ENCODE peak calls at places on chromosomes 11 and 22, in eight cellular contexts. Q, X, M, S, T, G, K and F are unnamed samples.
A peak's percentile ranks its signal among the peaks of the same experiment; 100 is the strongest.

GRCh38 chr11:72828081-72828567 is 13.9 kb downstream of the ATG16L2 start:
- DNase-seq in G (no peak), Q (peak; percentile 30), T (no peak), M (no peak), S (no peak), X (no peak), K (no peak), F (no peak)

GRCh38 chr22:45584621-45585436 is 82.1 kb downstream of the FBLN1 start:
- DNase-seq in X (no peak), Q (no peak), M (no peak), G (no peak), T (no peak), K (no peak), S (no peak), F (no peak)

GRCh38 chr22:29457730-29458129 is 19.3 kb downstream of the RFPL1 start:
- DNase-seq in T (peak; percentile 30), G (no peak), X (peak; percentile 25), M (peak; percentile 47), Q (no peak), S (no peak), K (peak; percentile 21), F (no peak)

GRCh38 chr11:3160252-3161031 is 4.7 kb downstream of the OSBPL5 start:
- DNase-seq in X (peak; percentile 72), S (no peak), G (peak; percentile 86), K (peak; percentile 75), M (peak; percentile 90), T (peak; percentile 72), Q (peak; percentile 95), F (no peak)

GRCh38 chr22:42800731-42801536 is 56.1 kb downstream of the ARFGAP3 start:
- DNase-seq in X (no peak), M (no peak), S (no peak), K (no peak), T (no peak), Q (no peak), G (no peak), F (no peak)

GRCh38 chr11:94866231-94866827 is 98.2 kb downstream of the AMOTL1 start:
- DNase-seq in G (no peak), X (no peak), Q (no peak), M (peak; percentile 32), K (no peak), T (no peak), S (no peak), F (no peak)

GRCh38 chr11:1150095-1150494 is 7.7 kb upstream of the MUC5AC start:
- DNase-seq in X (no peak), M (no peak), G (no peak), S (no peak), K (no peak), T (no peak), Q (no peak), F (no peak)

GRCh38 chr11:76810151-76810853 is 27.1 kb downstream of the TSKU start:
- DNase-seq in S (no peak), M (peak; percentile 51), T (peak; percentile 42), G (no peak), Q (no peak), K (no peak), X (no peak), F (no peak)

GRCh38 chr22:22196018-22196533 is 48.5 kb upstream of the VPREB1 start:
- DNase-seq in M (no peak), Q (no peak), G (no peak), S (no peak), X (no peak), T (no peak), K (no peak), F (no peak)